ENCODE peak calls at places on chromosomes 16 and 17, in four cellular contexts. F is fibroblast of the conjunctiva, P is iPS-NIHi11, H is right lobe of liver. W is an unnamed sample.

GRCh38 chr16:78249056-78249455 is 149.6 kb downstream of the WWOX start:
- DNase-seq in F (no peak), P (peak), H (peak), W (peak)

GRCh38 chr17:76382803-76383644 is 1.4 kb upstream of the SPHK1 start:
- DNase-seq in F (no peak), P (peak), H (peak), W (no peak)

GRCh38 chr17:10192963-10193362 is 5.4 kb downstream of the GAS7 start:
- DNase-seq in F (peak), P (no peak), H (no peak), W (no peak)

GRCh38 chr16:28491080-28491969 is 549 bp downstream of the CLN3 start:
- DNase-seq in F (no peak), P (peak), H (peak), W (no peak)

GRCh38 chr17:1074886-1075665 is 78.1 kb downstream of the TIMM22 start:
- DNase-seq in F (no peak), P (no peak), H (no peak), W (no peak)

GRCh38 chr17:64387545-64388171 is 3.0 kb downstream of the PECAM1 start:
- DNase-seq in F (no peak), P (no peak), H (peak), W (no peak)

GRCh38 chr16:85800321-85800669 is 800 bp downstream of the COX4I1 start:
- DNase-seq in F (no peak), P (no peak), H (no peak), W (no peak)

GRCh38 chr16:89354325-89354724 is 136.0 kb downstream of the ANKRD11 start:
- DNase-seq in F (no peak), P (no peak), H (no peak), W (no peak)

GRCh38 chr16:30395992-30396560 is 856 bp downstream of the ZNF48 start:
- DNase-seq in F (no peak), P (no peak), H (no peak), W (no peak)